ENCODE peak calls at places on chromosomes 4 and X, in eight cellular contexts. R is tibial artery, S is fibroblast of lung, P is H9, O is colonic mucosa, Z is transverse colon, I is psoas muscle, X is lung. U is an unnamed sample.

GRCh38 chr4:39320381-39321115 is 45.6 kb downstream of the RFC1 start:
- DNase-seq in R (no peak), S (peak; percentile 60), P (no peak), O (no peak), Z (no peak), I (no peak), X (no peak), U (peak; percentile 13)

GRCh38 chrX:46838974-46839480 is 2.2 kb downstream of the RP2 start:
- DNase-seq in R (no peak), S (peak; percentile 6), P (no peak), O (no peak), Z (no peak), I (no peak), X (no peak), U (no peak)

GRCh38 chrX:153065389-153065788 is 6.9 kb upstream of the PNMA6A start:
- DNase-seq in R (no peak), S (no peak), P (no peak), O (no peak), Z (no peak), I (no peak), X (no peak), U (no peak)

GRCh38 chr4:54687887-54688841 is 30.4 kb downstream of the KIT start:
- DNase-seq in R (no peak), S (peak; percentile 25), P (no peak), O (no peak), Z (no peak), I (no peak), X (no peak), U (no peak)

GRCh38 chr4:23113104-23113503 is 420.4 kb downstream of the GBA3 start:
- DNase-seq in R (no peak), S (no peak), P (no peak), O (no peak), Z (no peak), I (no peak), X (no peak), U (no peak)

GRCh38 chrX:18173494-18174180 is 47.0 kb downstream of the BEND2 start:
- DNase-seq in R (no peak), S (no peak), P (no peak), O (no peak), Z (no peak), I (peak; percentile 50), X (no peak), U (no peak)

GRCh38 chrX:131854586-131854985 is 168.5 kb upstream of the STK26 start:
- DNase-seq in R (no peak), S (no peak), P (no peak), O (no peak), Z (no peak), I (no peak), X (no peak), U (no peak)

GRCh38 chrX:21943460-21944135 is 3.1 kb downstream of the SMS start:
- DNase-seq in R (no peak), S (peak; percentile 93), P (peak; percentile 10), O (no peak), Z (no peak), I (no peak), X (no peak), U (peak; percentile 80)

GRCh38 chrX:10014462-10015373 is 47.6 kb downstream of the CLDN34 start:
- DNase-seq in R (peak; percentile 93), S (peak; percentile 85), P (peak; percentile 82), O (peak; percentile 82), Z (peak; percentile 88), I (peak; percentile 92), X (peak; percentile 90), U (peak; percentile 34)

GRCh38 chr4:105139646-105140045 is 7.0 kb upstream of the TET2 start:
- DNase-seq in R (no peak), S (no peak), P (no peak), O (no peak), Z (no peak), I (no peak), X (no peak), U (peak; percentile 25)

GRCh38 chr4:129043523-129043922 is 49.8 kb downstream of the SCLT1 start:
- DNase-seq in R (no peak), S (peak; percentile 58), P (no peak), O (no peak), Z (no peak), I (no peak), X (no peak), U (no peak)

GRCh38 chr4:76235407-76235806 is 16.1 kb upstream of the FAM47E start:
- DNase-seq in R (no peak), S (no peak), P (no peak), O (no peak), Z (no peak), I (no peak), X (no peak), U (no peak)

GRCh38 chrX:2401590-2402360 is 99.0 kb downstream of the DHRSX start:
- DNase-seq in R (no peak), S (peak; percentile 78), P (no peak), O (no peak), Z (no peak), I (peak; percentile 61), X (no peak), U (peak; percentile 90)

GRCh38 chr4:100269446-100269845 is 79.2 kb upstream of the DDIT4L start:
- DNase-seq in R (no peak), S (no peak), P (no peak), O (no peak), Z (no peak), I (no peak), X (no peak), U (no peak)

GRCh38 chr4:82770607-82771006 is 28.0 kb downstream of the SCD5 start:
- DNase-seq in R (no peak), S (no peak), P (no peak), O (no peak), Z (no peak), I (no peak), X (no peak), U (no peak)

GRCh38 chr4:76750716-76751115 is 147.2 kb downstream of the SOWAHB start:
- DNase-seq in R (no peak), S (peak; percentile 37), P (no peak), O (no peak), Z (no peak), I (no peak), X (no peak), U (no peak)

GRCh38 chr4:133377286-133377685 is 228.2 kb downstream of the PCDH10 start:
- DNase-seq in R (no peak), S (no peak), P (peak; percentile 45), O (no peak), Z (no peak), I (no peak), X (no peak), U (no peak)

GRCh38 chr4:189815404-189816192 is 125.1 kb upstream of the FRG1 start:
- DNase-seq in R (no peak), S (no peak), P (no peak), O (no peak), Z (no peak), I (no peak), X (no peak), U (no peak)

GRCh38 chr4:74370912-74371311 is 6.0 kb downstream of the EREG start:
- DNase-seq in R (no peak), S (peak; percentile 39), P (peak; percentile 61), O (peak; percentile 59), Z (peak; percentile 42), I (no peak), X (peak; percentile 38), U (peak; percentile 64)

GRCh38 chrX:28876901-28877300 is 289.7 kb downstream of the IL1RAPL1 start:
- DNase-seq in R (no peak), S (no peak), P (no peak), O (no peak), Z (no peak), I (no peak), X (no peak), U (no peak)

GRCh38 chr4:41178372-41179085 is 35.8 kb downstream of the APBB2 start:
- DNase-seq in R (no peak), S (peak; percentile 96), P (no peak), O (no peak), Z (no peak), I (no peak), X (no peak), U (no peak)

GRCh38 chr4:12924253-12924652 is 559.9 kb downstream of the RAB28 start:
- DNase-seq in R (no peak), S (no peak), P (no peak), O (no peak), Z (no peak), I (no peak), X (no peak), U (no peak)

GRCh38 chrX:136183917-136184316 is 36.6 kb downstream of the FHL1 start:
- DNase-seq in R (no peak), S (no peak), P (no peak), O (no peak), Z (no peak), I (no peak), X (no peak), U (no peak)

DNA sequence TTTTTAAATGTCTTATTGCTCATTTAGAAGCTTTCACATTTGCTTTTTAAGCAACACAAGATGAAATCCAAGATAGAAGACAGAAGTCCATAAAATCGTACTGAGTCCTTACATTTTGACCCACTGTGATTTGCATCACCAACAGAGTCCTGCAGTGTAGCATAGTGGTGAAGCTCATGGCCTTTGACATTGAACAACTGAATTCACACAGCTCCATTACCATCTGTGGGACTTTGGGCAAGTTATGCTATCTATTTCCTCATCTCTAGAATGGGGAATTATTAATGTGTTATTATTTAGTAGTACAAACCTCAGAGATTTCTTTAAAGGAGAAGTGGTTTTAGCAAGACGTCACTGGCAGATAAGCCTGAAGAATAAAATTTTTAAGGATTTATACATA is 10.7 kb downstream of the GPRIN3 start:
- DNase-seq in R (no peak), S (no peak), P (no peak), O (no peak), Z (no peak), I (no peak), X (no peak), U (no peak)
- H3K4me1 ChIP-seq in R (no peaks in the 10 kb centered on the region), S (no peaks in the 10 kb centered on the region), P (peaks cover 2% of the 10 kb centered on the region), O (peaks cover 18% of the 10 kb centered on the region), Z (peaks cover 86% of the 10 kb centered on the region), I (no peaks in the 10 kb centered on the region), X (peaks cover 2% of the 10 kb centered on the region), U (no peaks in the 10 kb centered on the region)

GRCh38 chr4:87026795-87027495 is 92.1 kb downstream of the AFF1 start:
- DNase-seq in R (no peak), S (no peak), P (no peak), O (no peak), Z (no peak), I (no peak), X (no peak), U (no peak)
- H3K27ac ChIP-seq in R (peak overlapping the region; percentile 36), S (no peak overlapping the region), P (no peak overlapping the region), O (peak overlapping the region; percentile 42), Z (peak overlapping the region; percentile 73), I (peak overlapping the region; percentile 91), X (peak overlapping the region; percentile 60), U (no peak overlapping the region)

GRCh38 chr4:7564242-7564641 is 129.5 kb upstream of the PSAPL1 start:
- DNase-seq in R (no peak), S (no peak), P (no peak), O (no peak), Z (no peak), I (no peak), X (no peak), U (no peak)
- TF ChIP-seq CTCF in R (no peak), S (no peak), P (no peak), O (no peak), Z (no peak), I (no peak), X (no peak), U (no peak)

DNA sequence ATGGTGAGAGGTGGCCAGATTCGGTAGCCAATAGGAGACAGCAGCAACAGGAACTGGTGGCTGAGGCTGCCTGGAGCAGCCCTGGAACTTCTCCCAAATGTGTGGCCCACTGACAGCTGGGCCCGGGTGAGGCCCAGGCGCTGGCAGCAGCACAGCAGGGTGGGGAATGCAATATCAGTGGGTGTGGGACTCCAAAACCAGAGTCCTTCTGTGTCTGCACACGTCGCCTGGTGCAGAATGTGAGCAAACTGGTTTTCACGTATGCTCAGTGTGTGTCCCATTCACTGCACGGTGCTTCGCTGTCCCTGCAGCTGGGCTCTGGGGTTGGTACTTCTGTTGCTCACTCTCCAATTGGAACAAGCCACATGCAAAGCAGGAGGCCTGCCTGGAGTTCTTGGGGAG is 14.4 kb upstream of the CENPU start:
- DNase-seq in R (no peak), S (no peak), P (no peak), O (peak; percentile 45), Z (peak; percentile 31), I (no peak), X (no peak), U (peak; percentile 85)
- H3K4me1 ChIP-seq in R (no peaks in the 10 kb centered on the region), S (peaks cover 8% of the 10 kb centered on the region), P (peaks cover 3% of the 10 kb centered on the region), O (peaks cover 15% of the 10 kb centered on the region), Z (peaks cover 35% of the 10 kb centered on the region), I (peaks cover 57% of the 10 kb centered on the region), X (peaks cover 13% of the 10 kb centered on the region), U (peaks cover 21% of the 10 kb centered on the region)

U was measured in foreskin keratinocyte.